ENCODE peak calls at places on chromosomes 11 and 22, in six cellular contexts. A, L, M, Q, S and C are unnamed samples.
A peak's percentile ranks its signal among the peaks of the same experiment; 100 is the strongest.

GRCh38 chr11:103987631-103988594 is 48.5 kb upstream of the DDI1 start:
- DNase-seq in A (no peak), L (no peak), M (no peak), Q (peak; percentile 9), S (no peak), C (no peak)

GRCh38 chr11:22491826-22492225 is 133.8 kb downstream of the FANCF start:
- DNase-seq in A (no peak), L (no peak), M (no peak), Q (no peak), S (no peak), C (no peak)

GRCh38 chr11:69293819-69294505 is at the start of gene MYEOV:
- DNase-seq in A (peak; percentile 67), L (peak; percentile 92), M (peak; percentile 34), Q (peak; percentile 36), S (peak; percentile 16), C (peak; percentile 66)

GRCh38 chr11:125155767-125156166 is 8.8 kb upstream of the PKNOX2 start:
- DNase-seq in A (no peak), L (no peak), M (no peak), Q (no peak), S (no peak), C (no peak)

GRCh38 chr11:35011389-35011788 is 95.0 kb downstream of the PDHX start:
- DNase-seq in A (no peak), L (no peak), M (no peak), Q (no peak), S (no peak), C (no peak)

GRCh38 chr11:23211221-23211620 is 350.9 kb upstream of the CCDC179 start:
- DNase-seq in A (no peak), L (no peak), M (no peak), Q (no peak), S (no peak), C (no peak)

GRCh38 chr11:123413636-123414035 is 16.4 kb upstream of the GRAMD1B start:
- DNase-seq in A (no peak), L (no peak), M (peak; percentile 29), Q (no peak), S (no peak), C (no peak)

GRCh38 chr22:16949561-16949960 is 58.5 kb downstream of the GAB4 start:
- DNase-seq in A (no peak), L (no peak), M (no peak), Q (no peak), S (peak; percentile 31), C (no peak)

GRCh38 chr11:34261820-34262219 is 96.0 kb downstream of the ABTB2 start:
- DNase-seq in A (no peak), L (no peak), M (no peak), Q (no peak), S (no peak), C (no peak)

GRCh38 chr11:27331984-27332383 is 31.0 kb downstream of the CCDC34 start:
- DNase-seq in A (no peak), L (no peak), M (peak; percentile 12), Q (no peak), S (no peak), C (no peak)

GRCh38 chr22:30892286-30892685 is 76.3 kb downstream of the MORC2 start:
- DNase-seq in A (peak; percentile 5), L (no peak), M (no peak), Q (no peak), S (no peak), C (peak; percentile 12)

GRCh38 chr11:35303596-35304392 is 115.6 kb downstream of the SLC1A2 start:
- DNase-seq in A (no peak), L (no peak), M (peak; percentile 52), Q (no peak), S (no peak), C (no peak)

DNA sequence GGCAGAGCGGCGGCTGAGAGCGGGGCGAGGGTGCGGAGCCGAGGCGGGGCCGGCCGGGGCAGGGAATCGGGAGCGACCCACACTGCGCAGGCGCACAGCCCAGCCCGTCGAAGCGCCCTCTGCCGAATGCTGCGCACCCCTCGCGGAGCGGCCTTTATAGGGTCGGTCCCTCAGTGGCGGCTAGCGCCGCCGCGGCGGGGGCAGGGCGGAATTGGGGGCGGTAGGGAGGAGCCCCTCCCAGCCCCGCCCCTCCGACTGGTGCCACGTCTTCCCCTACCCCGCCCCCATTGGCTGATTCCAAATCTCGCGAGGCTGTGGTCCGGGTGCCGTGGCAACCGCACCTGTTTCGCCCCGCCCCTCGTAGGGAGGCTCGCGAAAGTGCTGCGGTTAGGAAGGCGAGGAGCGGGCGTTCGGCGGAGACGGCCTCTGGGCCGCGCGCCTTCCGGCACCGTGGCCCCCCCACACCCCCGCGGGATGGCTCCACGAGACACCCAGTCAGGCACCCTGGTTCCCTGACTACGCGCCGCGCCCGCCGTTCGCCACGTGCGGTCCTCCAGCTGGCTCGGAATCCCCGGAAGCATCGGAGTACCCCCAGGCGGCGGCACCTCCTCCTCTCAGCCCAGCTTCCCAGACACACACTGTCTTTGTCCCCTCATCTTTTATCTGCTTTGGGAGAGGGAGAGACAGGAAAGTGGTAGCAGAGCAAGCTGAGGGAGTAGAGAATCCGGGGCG is at the start of gene EHD1:
- DNase-seq in A (peak; percentile 98), L (peak; percentile 99), M (peak; percentile 91), Q (peak; percentile 94), S (peak; percentile 92), C (peak; percentile 98)
- TF ChIP-seq POLR2A in A (peak; percentile 100), L (peak; percentile 91), M (peak; percentile 99), Q (peak; percentile 92), S (peak; percentile 100), C (peak; percentile 99)

DNA sequence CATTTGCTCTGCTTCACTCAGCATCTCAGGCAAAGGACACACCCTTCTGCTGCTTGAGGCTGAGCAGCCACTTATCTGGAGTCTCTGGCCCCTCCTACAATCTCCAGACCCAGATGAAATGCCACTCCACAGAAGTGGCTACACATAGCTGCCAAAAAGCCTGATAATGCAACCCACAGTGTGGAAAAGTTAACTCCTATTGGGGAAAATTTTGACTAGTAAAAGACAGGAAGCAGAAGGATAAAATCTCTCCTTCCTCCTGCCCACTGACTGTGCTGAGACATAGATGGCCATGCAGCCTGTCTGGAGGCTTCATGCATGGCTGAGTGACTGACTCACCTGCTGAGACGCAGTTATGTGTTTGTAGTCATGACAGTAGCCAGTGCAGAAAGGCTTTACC is 92.3 kb upstream of the TEAD1 start:
- DNase-seq in A (no peak), L (peak; percentile 69), M (no peak), Q (no peak), S (no peak), C (no peak)
- TF ChIP-seq TAF1 in A (no peak), L (no peak), M (no peak), Q (no peak), S (no peak), C (no peak)

GRCh38 chr11:86069408-86070086 is 663 bp upstream of the PICALM start:
- DNase-seq in A (no peak), L (peak; percentile 83), M (peak; percentile 76), Q (peak; percentile 17), S (peak; percentile 62), C (no peak)
- TF ChIP-seq POLR2A in A (no peak), L (peak; percentile 71), M (peak; percentile 43), Q (no peak), S (peak; percentile 44), C (peak; percentile 24)

DNA sequence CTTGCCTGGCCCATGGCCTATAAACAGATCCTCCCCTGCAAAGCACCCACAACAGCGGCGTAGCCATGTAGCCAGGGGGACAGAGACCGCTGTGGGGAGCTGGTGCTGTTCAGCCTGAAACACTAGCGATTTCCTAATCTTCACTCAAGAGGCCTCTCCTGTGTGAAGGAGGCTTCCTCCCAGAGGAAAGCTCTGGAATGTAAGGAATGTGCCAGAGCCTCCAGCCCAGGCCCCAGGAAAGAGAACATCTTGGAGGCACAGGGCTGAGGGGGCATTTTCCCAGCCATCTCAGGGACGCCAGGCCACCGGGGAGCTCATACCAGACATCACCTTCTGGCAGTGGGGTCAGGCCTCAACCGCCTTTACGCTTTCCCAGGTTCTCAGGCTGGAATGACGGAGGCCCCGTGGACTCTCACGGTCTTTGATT is 24.0 kb downstream of the MIAT start:
- DNase-seq in A (no peak), L (no peak), M (no peak), Q (no peak), S (no peak), C (no peak)
- TF ChIP-seq TAF1 in A (no peak), L (no peak), M (no peak), Q (no peak), S (no peak), C (no peak)

DNA sequence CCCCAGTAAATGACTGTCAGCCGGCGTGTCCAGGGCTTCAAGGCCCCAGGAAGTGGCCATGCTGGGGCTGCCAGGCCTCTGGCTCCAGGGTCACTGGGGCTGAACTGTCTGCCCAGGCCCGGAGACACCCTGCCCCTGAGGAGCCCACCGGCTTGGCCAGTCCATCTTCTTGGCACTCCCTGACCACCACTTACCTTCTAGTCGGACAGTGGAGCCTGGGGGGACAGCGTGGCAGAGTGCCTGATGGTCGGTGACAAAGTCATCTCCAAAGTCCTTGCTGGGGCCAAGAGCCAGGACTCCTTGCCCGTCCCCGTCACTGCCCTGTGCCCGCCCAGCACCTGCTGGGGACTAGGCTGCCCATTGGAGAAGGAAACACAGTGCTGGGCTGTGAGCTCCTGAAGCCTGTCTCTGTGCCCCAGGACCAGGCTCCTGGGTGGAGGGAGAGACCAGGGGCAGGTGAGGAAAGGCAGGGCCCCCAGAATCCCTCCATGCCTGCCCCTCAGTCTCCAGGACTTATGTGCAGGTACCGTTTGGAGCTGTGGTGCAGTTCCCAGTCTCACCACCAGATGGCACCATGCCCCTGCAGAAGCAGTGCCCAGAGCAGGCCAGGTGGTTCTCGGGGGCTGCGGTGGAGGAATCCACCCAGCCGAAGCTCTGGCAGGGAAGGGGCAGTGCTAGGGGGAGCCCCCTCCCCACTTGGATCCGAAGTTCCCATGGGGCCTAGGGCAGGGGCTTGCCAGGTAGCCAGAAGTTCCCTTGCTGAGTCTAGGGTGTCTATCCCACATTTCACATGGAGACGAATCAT is 6.0 kb upstream of the CCDC188 start:
- DNase-seq in A (peak; percentile 95), L (peak; percentile 96), M (peak; percentile 42), Q (peak; percentile 79), S (peak; percentile 17), C (peak; percentile 98)
- TF ChIP-seq POLR2A in A (no peak), L (no peak), M (no peak), Q (no peak), S (no peak), C (no peak)

GRCh38 chr11:2736577-2737225 is 36.9 kb upstream of the KCNQ1OT1 start:
- DNase-seq in A (no peak), L (no peak), M (no peak), Q (no peak), S (no peak), C (no peak)
- TF ChIP-seq TAF1 in A (no peak), L (no peak), M (no peak), Q (no peak), S (no peak), C (no peak)